ENCODE peak calls at places on chromosome 9, in four cellular contexts. K, D, Q and G are unnamed samples. For H3K4me1, the result is how much of the 10 kb centered on the place peaks cover.

GRCh38 chr9:32430720-32431119 is 46.3 kb downstream of the ACO1 start:
- DNase-seq in K (no peak), D (no peak), Q (no peak), G (no peak)

GRCh38 chr9:129166962-129167557 is 11.0 kb downstream of the IER5L start:
- DNase-seq in K (peak), D (peak), Q (peak), G (peak)

GRCh38 chr9:38697901-38698300 is 22.0 kb downstream of the FAM240B start:
- DNase-seq in K (no peak), D (no peak), Q (no peak), G (no peak)

GRCh38 chr9:133519693-133520092 is 5.1 kb downstream of the MYMK start:
- DNase-seq in K (no peak), D (no peak), Q (no peak), G (no peak)

GRCh38 chr9:131562032-131562959 is 17.0 kb downstream of the PRRT1B start:
- DNase-seq in K (no peak), D (no peak), Q (no peak), G (no peak)

GRCh38 chr9:111108946-111109345 is 70.7 kb upstream of the LPAR1 start:
- DNase-seq in K (no peak), D (no peak), Q (no peak), G (no peak)

GRCh38 chr9:70817306-70817705 is 304.1 kb downstream of the TRPM3 start:
- DNase-seq in K (no peak), D (no peak), Q (no peak), G (no peak)

GRCh38 chr9:21454149-21454548 is 13.9 kb downstream of the IFNA1 start:
- DNase-seq in K (no peak), D (no peak), Q (no peak), G (no peak)

GRCh38 chr9:131228988-131229387 is 47.3 kb downstream of the FAM78A start:
- DNase-seq in K (no peak), D (no peak), Q (no peak), G (peak)

GRCh38 chr9:88692837-88693236 is 157.9 kb downstream of the NXNL2 start:
- DNase-seq in K (no peak), D (no peak), Q (no peak), G (no peak)

GRCh38 chr9:115733736-115734135 is 419.9 kb upstream of the PAPPA start:
- DNase-seq in K (no peak), D (no peak), Q (no peak), G (no peak)

GRCh38 chr9:121650220-121651013 is 1.0 kb upstream of the DAB2IP start:
- DNase-seq in K (no peak), D (peak), Q (no peak), G (peak)
- TF ChIP-seq POLR2A in K (no peak), D (no peak), Q (no peak), G (peak)

DNA sequence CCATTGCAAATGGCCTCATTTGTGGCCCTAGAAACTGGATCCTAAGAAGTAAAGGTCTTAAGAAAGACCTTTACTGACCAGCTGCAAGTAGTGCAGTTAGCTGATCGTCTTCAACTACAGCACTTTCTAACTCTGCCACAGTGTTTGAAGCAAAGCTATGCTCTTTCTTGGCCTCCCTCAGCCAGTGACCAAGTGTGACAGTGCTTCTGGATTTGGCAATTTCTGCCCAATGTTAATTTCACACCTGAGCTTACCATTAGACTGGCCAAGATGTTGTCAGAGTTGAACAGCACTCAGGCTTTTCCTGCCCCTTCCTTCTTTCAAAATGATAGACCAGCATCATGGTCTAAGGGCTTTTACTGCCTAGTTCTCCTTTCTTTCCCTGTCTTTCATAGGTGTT is 36.1 kb downstream of the UHRF2 start:
- DNase-seq in K (no peak), D (no peak), Q (no peak), G (no peak)
- H3K4me1 ChIP-seq in K (under half), D (under half), Q (under half), G (under half)

DNA sequence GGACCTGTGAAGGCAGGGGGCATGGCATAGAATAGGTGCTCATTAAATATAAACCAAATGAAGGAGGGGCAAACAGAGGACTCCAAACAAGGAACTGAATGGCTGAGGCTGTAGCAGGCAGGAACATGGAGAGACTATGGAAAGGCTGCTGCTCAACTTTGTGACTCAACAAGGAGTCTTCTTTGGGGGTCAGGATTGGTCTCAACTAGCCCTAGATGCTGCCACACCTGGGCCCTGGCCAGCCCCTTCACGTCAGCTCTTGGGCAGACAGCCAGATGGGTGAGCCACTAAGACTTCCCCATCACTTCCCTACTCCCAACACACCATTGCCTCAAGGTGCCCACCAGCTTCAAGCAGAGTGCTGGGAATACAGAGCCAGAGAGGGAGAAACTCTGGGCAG is 11.0 kb downstream of the RPP25L start:
- DNase-seq in K (no peak), D (no peak), Q (no peak), G (no peak)
- H3K4me3 ChIP-seq in K (no peak), D (no peak), Q (no peak), G (no peak)

GRCh38 chr9:137302176-137303030 is at the start of gene NRARP:
- DNase-seq in K (peak), D (peak), Q (peak), G (peak)
- TF ChIP-seq POLR2A in K (peak), D (no peak), Q (peak), G (peak)

GRCh38 chr9:27336829-27337228 is 39.9 kb upstream of the EQTN start:
- DNase-seq in K (no peak), D (no peak), Q (no peak), G (no peak)
- H3K4me1 ChIP-seq in K (under half), D (under half), Q (under half), G (under half)

GRCh38 chr9:83469722-83470121 is 68.5 kb downstream of the FRMD3 start:
- DNase-seq in K (no peak), D (no peak), Q (no peak), G (no peak)

GRCh38 chr9:83472764-83473163 is 65.4 kb downstream of the FRMD3 start:
- DNase-seq in K (no peak), D (no peak), Q (no peak), G (no peak)

GRCh38 chr9:83471223-83471622 is 67.0 kb downstream of the FRMD3 start:
- DNase-seq in K (no peak), D (no peak), Q (no peak), G (no peak)

GRCh38 chr9:83472221-83472665 is 66.0 kb downstream of the FRMD3 start:
- DNase-seq in K (peak), D (no peak), Q (no peak), G (peak)

DNA sequence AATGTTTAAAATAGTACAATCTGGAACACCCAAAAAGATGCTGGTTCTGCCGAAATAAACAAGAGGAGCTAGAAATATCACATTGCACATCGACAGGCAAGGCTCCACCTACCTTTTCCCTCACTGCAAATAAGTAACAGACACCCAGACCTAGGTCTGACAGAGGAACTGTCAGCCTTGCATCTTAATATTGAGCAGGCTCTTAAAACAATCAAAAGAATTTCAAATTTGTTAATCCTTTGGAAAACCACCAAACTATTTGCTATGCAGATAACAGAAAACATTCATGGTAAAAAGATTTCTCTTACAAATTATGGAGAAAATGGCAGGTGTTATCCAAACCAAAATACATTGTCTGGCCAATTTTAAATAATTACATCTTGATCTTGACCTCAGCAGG is 71.3 kb downstream of the FRMD3 start:
- DNase-seq in K (no peak), D (no peak), Q (no peak), G (no peak)
- H3K4me3 ChIP-seq in K (no peak), D (no peak), Q (no peak), G (no peak)

GRCh38 chr9:123268240-123268949 is at the start of gene STRBP:
- DNase-seq in K (peak), D (peak), Q (peak), G (peak)
- TF ChIP-seq POLR2A in K (peak), D (no peak), Q (peak), G (peak)

GRCh38 chr9:75602074-75602473 is 288.4 kb upstream of the PCSK5 start:
- DNase-seq in K (no peak), D (no peak), Q (no peak), G (no peak)
- H3K4me1 ChIP-seq in K (under half), D (under half), Q (under half), G (under half)

GRCh38 chr9:136821333-136822031 is 13.7 kb downstream of the RABL6 start:
- DNase-seq in K (no peak), D (peak), Q (no peak), G (no peak)
- H3K4me3 ChIP-seq in K (no peak), D (peak), Q (no peak), G (peak)